ENCODE peak calls at places on chromosomes 2 and 18, in ten cellular contexts. One of them, this sample, is unnamed.
A peak's percentile ranks its signal among the peaks of the same experiment; 100 is the strongest.

GRCh38 chr2:202377308-202377736 is 1.2 kb downstream of the BMPR2 start:
- DNase-seq in Daoy: peak; percentile 18
- DNase-seq in PC-9: peak; percentile 16
- DNase-seq in HTR-8/SVneo: no peak
- DNase-seq in NCI-H2081: no peak
- DNase-seq in stimulated activated CD4-positive, alpha-beta T cell treated with anti-CD3 and anti-CD28 coated beads, Interleukin-4, amount 100 ng/mL, for 24 hours: no peak
- DNase-seq in activated T-helper 1 cell treated with Interleukin-2 at 50 U/mL for 16 hours: no peak
- DNase-seq in kidney: peak; percentile 85
- DNase-seq in C1 segment of cervical spinal cord: peak; percentile 56
- DNase-seq in AG10803: no peak
- DNase-seq in this sample: no peak

GRCh38 chr2:112996635-112997034 is 8.6 kb upstream of the IL36A start:
- DNase-seq in Daoy: no peak
- DNase-seq in NCI-H2081: no peak
- DNase-seq in activated T-helper 1 cell treated with Interleukin-2 at 50 U/mL for 16 hours: peak; percentile 52
- DNase-seq in C1 segment of cervical spinal cord: no peak
- DNase-seq in kidney: no peak
- DNase-seq in PC-9: no peak
- DNase-seq in stimulated activated CD4-positive, alpha-beta T cell treated with anti-CD3 and anti-CD28 coated beads, Interleukin-4, amount 100 ng/mL, for 24 hours: peak; percentile 51
- DNase-seq in AG10803: no peak
- DNase-seq in HTR-8/SVneo: no peak
- DNase-seq in this sample: peak; percentile 52

GRCh38 chr2:25251032-25251460 is 82.7 kb upstream of the POMC start:
- DNase-seq in C1 segment of cervical spinal cord: no peak
- DNase-seq in NCI-H2081: no peak
- DNase-seq in Daoy: no peak
- DNase-seq in HTR-8/SVneo: no peak
- DNase-seq in activated T-helper 1 cell treated with Interleukin-2 at 50 U/mL for 16 hours: no peak
- DNase-seq in AG10803: no peak
- DNase-seq in stimulated activated CD4-positive, alpha-beta T cell treated with anti-CD3 and anti-CD28 coated beads, Interleukin-4, amount 100 ng/mL, for 24 hours: peak; percentile 19
- DNase-seq in kidney: no peak
- DNase-seq in PC-9: no peak
- DNase-seq in this sample: no peak

GRCh38 chr2:186728631-186729030 is 34.8 kb downstream of the FAM171B start:
- DNase-seq in PC-9: no peak
- DNase-seq in activated T-helper 1 cell treated with Interleukin-2 at 50 U/mL for 16 hours: no peak
- DNase-seq in AG10803: no peak
- DNase-seq in NCI-H2081: no peak
- DNase-seq in Daoy: no peak
- DNase-seq in stimulated activated CD4-positive, alpha-beta T cell treated with anti-CD3 and anti-CD28 coated beads, Interleukin-4, amount 100 ng/mL, for 24 hours: no peak
- DNase-seq in C1 segment of cervical spinal cord: no peak
- DNase-seq in kidney: no peak
- DNase-seq in HTR-8/SVneo: no peak
- DNase-seq in this sample: no peak

GRCh38 chr2:120959426-120959825 is 223.8 kb downstream of the GLI2 start:
- DNase-seq in stimulated activated CD4-positive, alpha-beta T cell treated with anti-CD3 and anti-CD28 coated beads, Interleukin-4, amount 100 ng/mL, for 24 hours: no peak
- DNase-seq in Daoy: no peak
- DNase-seq in AG10803: no peak
- DNase-seq in HTR-8/SVneo: no peak
- DNase-seq in activated T-helper 1 cell treated with Interleukin-2 at 50 U/mL for 16 hours: no peak
- DNase-seq in C1 segment of cervical spinal cord: no peak
- DNase-seq in NCI-H2081: no peak
- DNase-seq in PC-9: no peak
- DNase-seq in kidney: peak; percentile 90
- DNase-seq in this sample: no peak

GRCh38 chr18:62085766-62086165 is 101.1 kb downstream of the PIGN start:
- DNase-seq in stimulated activated CD4-positive, alpha-beta T cell treated with anti-CD3 and anti-CD28 coated beads, Interleukin-4, amount 100 ng/mL, for 24 hours: no peak
- DNase-seq in Daoy: no peak
- DNase-seq in kidney: no peak
- DNase-seq in NCI-H2081: no peak
- DNase-seq in HTR-8/SVneo: no peak
- DNase-seq in C1 segment of cervical spinal cord: no peak
- DNase-seq in activated T-helper 1 cell treated with Interleukin-2 at 50 U/mL for 16 hours: no peak
- DNase-seq in PC-9: no peak
- DNase-seq in AG10803: no peak
- DNase-seq in this sample: no peak

GRCh38 chr2:176066645-176067586 is 16.8 kb downstream of the EVX2 start:
- DNase-seq in NCI-H2081: no peak
- DNase-seq in PC-9: no peak
- DNase-seq in kidney: no peak
- DNase-seq in HTR-8/SVneo: no peak
- DNase-seq in C1 segment of cervical spinal cord: no peak
- DNase-seq in activated T-helper 1 cell treated with Interleukin-2 at 50 U/mL for 16 hours: no peak
- DNase-seq in Daoy: no peak
- DNase-seq in stimulated activated CD4-positive, alpha-beta T cell treated with anti-CD3 and anti-CD28 coated beads, Interleukin-4, amount 100 ng/mL, for 24 hours: no peak
- DNase-seq in AG10803: no peak
- DNase-seq in this sample: no peak

GRCh38 chr2:107747964-107748583 is 78.6 kb upstream of the RGPD4 start:
- DNase-seq in C1 segment of cervical spinal cord: no peak
- DNase-seq in NCI-H2081: no peak
- DNase-seq in PC-9: no peak
- DNase-seq in Daoy: peak; percentile 23
- DNase-seq in HTR-8/SVneo: no peak
- DNase-seq in stimulated activated CD4-positive, alpha-beta T cell treated with anti-CD3 and anti-CD28 coated beads, Interleukin-4, amount 100 ng/mL, for 24 hours: no peak
- DNase-seq in activated T-helper 1 cell treated with Interleukin-2 at 50 U/mL for 16 hours: no peak
- DNase-seq in kidney: no peak
- DNase-seq in AG10803: no peak
- DNase-seq in this sample: no peak

GRCh38 chr2:166031054-166031453 is 77.5 kb upstream of the TTC21B start:
- DNase-seq in HTR-8/SVneo: no peak
- DNase-seq in stimulated activated CD4-positive, alpha-beta T cell treated with anti-CD3 and anti-CD28 coated beads, Interleukin-4, amount 100 ng/mL, for 24 hours: no peak
- DNase-seq in kidney: no peak
- DNase-seq in PC-9: no peak
- DNase-seq in AG10803: no peak
- DNase-seq in NCI-H2081: no peak
- DNase-seq in C1 segment of cervical spinal cord: no peak
- DNase-seq in activated T-helper 1 cell treated with Interleukin-2 at 50 U/mL for 16 hours: no peak
- DNase-seq in Daoy: peak; percentile 67
- DNase-seq in this sample: no peak

GRCh38 chr2:205070889-205071288 is 525.6 kb downstream of the PARD3B start:
- DNase-seq in PC-9: no peak
- DNase-seq in activated T-helper 1 cell treated with Interleukin-2 at 50 U/mL for 16 hours: no peak
- DNase-seq in AG10803: no peak
- DNase-seq in Daoy: no peak
- DNase-seq in C1 segment of cervical spinal cord: no peak
- DNase-seq in NCI-H2081: no peak
- DNase-seq in HTR-8/SVneo: no peak
- DNase-seq in stimulated activated CD4-positive, alpha-beta T cell treated with anti-CD3 and anti-CD28 coated beads, Interleukin-4, amount 100 ng/mL, for 24 hours: no peak
- DNase-seq in kidney: no peak
- DNase-seq in this sample: no peak

GRCh38 chr18:58603365-58604067 is 25.4 kb downstream of the ALPK2 start:
- DNase-seq in PC-9: no peak
- DNase-seq in kidney: no peak
- DNase-seq in HTR-8/SVneo: no peak
- DNase-seq in C1 segment of cervical spinal cord: no peak
- DNase-seq in activated T-helper 1 cell treated with Interleukin-2 at 50 U/mL for 16 hours: no peak
- DNase-seq in stimulated activated CD4-positive, alpha-beta T cell treated with anti-CD3 and anti-CD28 coated beads, Interleukin-4, amount 100 ng/mL, for 24 hours: no peak
- DNase-seq in AG10803: no peak
- DNase-seq in Daoy: peak; percentile 51
- DNase-seq in NCI-H2081: no peak
- DNase-seq in this sample: no peak

GRCh38 chr18:4352746-4353522 is 102.2 kb downstream of the DLGAP1 start:
- DNase-seq in C1 segment of cervical spinal cord: no peak
- DNase-seq in activated T-helper 1 cell treated with Interleukin-2 at 50 U/mL for 16 hours: no peak
- DNase-seq in Daoy: peak; percentile 6
- DNase-seq in NCI-H2081: no peak
- DNase-seq in AG10803: no peak
- DNase-seq in kidney: no peak
- DNase-seq in PC-9: no peak
- DNase-seq in HTR-8/SVneo: no peak
- DNase-seq in stimulated activated CD4-positive, alpha-beta T cell treated with anti-CD3 and anti-CD28 coated beads, Interleukin-4, amount 100 ng/mL, for 24 hours: no peak
- DNase-seq in this sample: no peak

GRCh38 chr2:108351889-108352288 is 25.9 kb upstream of the SULT1C4 start:
- DNase-seq in activated T-helper 1 cell treated with Interleukin-2 at 50 U/mL for 16 hours: no peak
- DNase-seq in kidney: no peak
- DNase-seq in PC-9: no peak
- DNase-seq in NCI-H2081: no peak
- DNase-seq in stimulated activated CD4-positive, alpha-beta T cell treated with anti-CD3 and anti-CD28 coated beads, Interleukin-4, amount 100 ng/mL, for 24 hours: no peak
- DNase-seq in C1 segment of cervical spinal cord: no peak
- DNase-seq in AG10803: peak; percentile 75
- DNase-seq in Daoy: no peak
- DNase-seq in HTR-8/SVneo: no peak
- DNase-seq in this sample: no peak

GRCh38 chr18:23340661-23341060 is 112.4 kb upstream of the RIOK3 start:
- DNase-seq in Daoy: no peak
- DNase-seq in PC-9: no peak
- DNase-seq in C1 segment of cervical spinal cord: no peak
- DNase-seq in HTR-8/SVneo: no peak
- DNase-seq in NCI-H2081: no peak
- DNase-seq in activated T-helper 1 cell treated with Interleukin-2 at 50 U/mL for 16 hours: no peak
- DNase-seq in stimulated activated CD4-positive, alpha-beta T cell treated with anti-CD3 and anti-CD28 coated beads, Interleukin-4, amount 100 ng/mL, for 24 hours: no peak
- DNase-seq in kidney: no peak
- DNase-seq in AG10803: peak; percentile 49
- DNase-seq in this sample: no peak

GRCh38 chr2:75130171-75130570 is 69.1 kb downstream of the TACR1 start:
- DNase-seq in activated T-helper 1 cell treated with Interleukin-2 at 50 U/mL for 16 hours: no peak
- DNase-seq in AG10803: no peak
- DNase-seq in Daoy: peak; percentile 25
- DNase-seq in PC-9: no peak
- DNase-seq in C1 segment of cervical spinal cord: no peak
- DNase-seq in HTR-8/SVneo: no peak
- DNase-seq in NCI-H2081: no peak
- DNase-seq in stimulated activated CD4-positive, alpha-beta T cell treated with anti-CD3 and anti-CD28 coated beads, Interleukin-4, amount 100 ng/mL, for 24 hours: no peak
- DNase-seq in kidney: no peak
- DNase-seq in this sample: no peak

GRCh38 chr2:37781028-37781427 is 109.6 kb upstream of the CDC42EP3 start:
- DNase-seq in activated T-helper 1 cell treated with Interleukin-2 at 50 U/mL for 16 hours: no peak
- DNase-seq in HTR-8/SVneo: peak; percentile 54
- DNase-seq in PC-9: no peak
- DNase-seq in AG10803: peak; percentile 77
- DNase-seq in stimulated activated CD4-positive, alpha-beta T cell treated with anti-CD3 and anti-CD28 coated beads, Interleukin-4, amount 100 ng/mL, for 24 hours: no peak
- DNase-seq in kidney: no peak
- DNase-seq in Daoy: peak; percentile 80
- DNase-seq in NCI-H2081: no peak
- DNase-seq in C1 segment of cervical spinal cord: no peak
- DNase-seq in this sample: no peak

GRCh38 chr2:56681659-56682396 is 498.0 kb downstream of the CCDC85A start:
- DNase-seq in AG10803: peak; percentile 53
- DNase-seq in kidney: no peak
- DNase-seq in PC-9: no peak
- DNase-seq in HTR-8/SVneo: no peak
- DNase-seq in stimulated activated CD4-positive, alpha-beta T cell treated with anti-CD3 and anti-CD28 coated beads, Interleukin-4, amount 100 ng/mL, for 24 hours: no peak
- DNase-seq in NCI-H2081: no peak
- DNase-seq in C1 segment of cervical spinal cord: no peak
- DNase-seq in Daoy: no peak
- DNase-seq in activated T-helper 1 cell treated with Interleukin-2 at 50 U/mL for 16 hours: no peak
- DNase-seq in this sample: no peak

GRCh38 chr2:164913640-164914346 is 41.5 kb downstream of the SLC38A11 start:
- DNase-seq in stimulated activated CD4-positive, alpha-beta T cell treated with anti-CD3 and anti-CD28 coated beads, Interleukin-4, amount 100 ng/mL, for 24 hours: no peak
- DNase-seq in NCI-H2081: no peak
- DNase-seq in C1 segment of cervical spinal cord: no peak
- DNase-seq in HTR-8/SVneo: no peak
- DNase-seq in PC-9: peak; percentile 16
- DNase-seq in activated T-helper 1 cell treated with Interleukin-2 at 50 U/mL for 16 hours: no peak
- DNase-seq in Daoy: no peak
- DNase-seq in kidney: no peak
- DNase-seq in AG10803: peak; percentile 28
- DNase-seq in this sample: no peak

GRCh38 chr2:191857406-191857805 is 10.5 kb upstream of the CAVIN2 start:
- DNase-seq in kidney: no peak
- DNase-seq in stimulated activated CD4-positive, alpha-beta T cell treated with anti-CD3 and anti-CD28 coated beads, Interleukin-4, amount 100 ng/mL, for 24 hours: no peak
- DNase-seq in Daoy: peak; percentile 28
- DNase-seq in AG10803: peak; percentile 47
- DNase-seq in activated T-helper 1 cell treated with Interleukin-2 at 50 U/mL for 16 hours: no peak
- DNase-seq in HTR-8/SVneo: no peak
- DNase-seq in C1 segment of cervical spinal cord: no peak
- DNase-seq in PC-9: no peak
- DNase-seq in NCI-H2081: no peak
- DNase-seq in this sample: no peak

GRCh38 chr2:120446236-120447121 is 100.5 kb downstream of the INHBB start:
- DNase-seq in Daoy: no peak
- DNase-seq in NCI-H2081: no peak
- DNase-seq in PC-9: no peak
- DNase-seq in stimulated activated CD4-positive, alpha-beta T cell treated with anti-CD3 and anti-CD28 coated beads, Interleukin-4, amount 100 ng/mL, for 24 hours: no peak
- DNase-seq in C1 segment of cervical spinal cord: no peak
- DNase-seq in activated T-helper 1 cell treated with Interleukin-2 at 50 U/mL for 16 hours: no peak
- DNase-seq in kidney: no peak
- DNase-seq in AG10803: no peak
- DNase-seq in HTR-8/SVneo: no peak
- DNase-seq in this sample: no peak

GRCh38 chr18:68024716-68025115 is 508.2 kb upstream of the DSEL start:
- DNase-seq in HTR-8/SVneo: no peak
- DNase-seq in stimulated activated CD4-positive, alpha-beta T cell treated with anti-CD3 and anti-CD28 coated beads, Interleukin-4, amount 100 ng/mL, for 24 hours: no peak
- DNase-seq in AG10803: peak; percentile 46
- DNase-seq in Daoy: no peak
- DNase-seq in NCI-H2081: no peak
- DNase-seq in PC-9: no peak
- DNase-seq in C1 segment of cervical spinal cord: no peak
- DNase-seq in kidney: no peak
- DNase-seq in activated T-helper 1 cell treated with Interleukin-2 at 50 U/mL for 16 hours: no peak
- DNase-seq in this sample: no peak

GRCh38 chr2:48257456-48257855 is 272.5 kb upstream of the STON1 start:
- DNase-seq in AG10803: no peak
- DNase-seq in NCI-H2081: no peak
- DNase-seq in stimulated activated CD4-positive, alpha-beta T cell treated with anti-CD3 and anti-CD28 coated beads, Interleukin-4, amount 100 ng/mL, for 24 hours: no peak
- DNase-seq in HTR-8/SVneo: no peak
- DNase-seq in activated T-helper 1 cell treated with Interleukin-2 at 50 U/mL for 16 hours: no peak
- DNase-seq in PC-9: no peak
- DNase-seq in C1 segment of cervical spinal cord: no peak
- DNase-seq in kidney: no peak
- DNase-seq in Daoy: no peak
- DNase-seq in this sample: no peak

GRCh38 chr18:55859116-55859515 is 271.1 kb upstream of the TCF4 start:
- DNase-seq in C1 segment of cervical spinal cord: peak; percentile 47
- DNase-seq in stimulated activated CD4-positive, alpha-beta T cell treated with anti-CD3 and anti-CD28 coated beads, Interleukin-4, amount 100 ng/mL, for 24 hours: no peak
- DNase-seq in Daoy: no peak
- DNase-seq in HTR-8/SVneo: no peak
- DNase-seq in kidney: no peak
- DNase-seq in PC-9: no peak
- DNase-seq in AG10803: no peak
- DNase-seq in NCI-H2081: no peak
- DNase-seq in activated T-helper 1 cell treated with Interleukin-2 at 50 U/mL for 16 hours: no peak
- DNase-seq in this sample: no peak

GRCh38 chr2:96900237-96900636 is 30.4 kb upstream of the SEMA4C start:
- DNase-seq in AG10803: no peak
- DNase-seq in NCI-H2081: no peak
- DNase-seq in stimulated activated CD4-positive, alpha-beta T cell treated with anti-CD3 and anti-CD28 coated beads, Interleukin-4, amount 100 ng/mL, for 24 hours: no peak
- DNase-seq in kidney: no peak
- DNase-seq in Daoy: no peak
- DNase-seq in HTR-8/SVneo: no peak
- DNase-seq in activated T-helper 1 cell treated with Interleukin-2 at 50 U/mL for 16 hours: no peak
- DNase-seq in C1 segment of cervical spinal cord: no peak
- DNase-seq in PC-9: no peak
- DNase-seq in this sample: no peak

GRCh38 chr2:101185085-101185484 is 33.9 kb upstream of the TBC1D8 start:
- DNase-seq in NCI-H2081: no peak
- DNase-seq in PC-9: no peak
- DNase-seq in stimulated activated CD4-positive, alpha-beta T cell treated with anti-CD3 and anti-CD28 coated beads, Interleukin-4, amount 100 ng/mL, for 24 hours: no peak
- DNase-seq in AG10803: no peak
- DNase-seq in HTR-8/SVneo: no peak
- DNase-seq in activated T-helper 1 cell treated with Interleukin-2 at 50 U/mL for 16 hours: no peak
- DNase-seq in kidney: no peak
- DNase-seq in C1 segment of cervical spinal cord: no peak
- DNase-seq in Daoy: no peak
- DNase-seq in this sample: no peak

GRCh38 chr2:230849633-230850357 is 14.9 kb upstream of the ITM2C start:
- DNase-seq in stimulated activated CD4-positive, alpha-beta T cell treated with anti-CD3 and anti-CD28 coated beads, Interleukin-4, amount 100 ng/mL, for 24 hours: peak; percentile 76
- DNase-seq in activated T-helper 1 cell treated with Interleukin-2 at 50 U/mL for 16 hours: peak; percentile 50
- DNase-seq in HTR-8/SVneo: peak; percentile 50
- DNase-seq in C1 segment of cervical spinal cord: no peak
- DNase-seq in kidney: no peak
- DNase-seq in NCI-H2081: no peak
- DNase-seq in AG10803: no peak
- DNase-seq in Daoy: peak; percentile 32
- DNase-seq in PC-9: peak; percentile 53
- DNase-seq in this sample: peak; percentile 72

GRCh38 chr2:203817147-203817546 is 50.4 kb upstream of the CTLA4 start:
- DNase-seq in NCI-H2081: no peak
- DNase-seq in stimulated activated CD4-positive, alpha-beta T cell treated with anti-CD3 and anti-CD28 coated beads, Interleukin-4, amount 100 ng/mL, for 24 hours: no peak
- DNase-seq in PC-9: no peak
- DNase-seq in C1 segment of cervical spinal cord: no peak
- DNase-seq in HTR-8/SVneo: no peak
- DNase-seq in activated T-helper 1 cell treated with Interleukin-2 at 50 U/mL for 16 hours: no peak
- DNase-seq in kidney: no peak
- DNase-seq in AG10803: no peak
- DNase-seq in Daoy: no peak
- DNase-seq in this sample: no peak

GRCh38 chr2:222239945-222240675 is 58.7 kb downstream of the PAX3 start:
- DNase-seq in PC-9: no peak
- DNase-seq in AG10803: no peak
- DNase-seq in kidney: no peak
- DNase-seq in C1 segment of cervical spinal cord: no peak
- DNase-seq in Daoy: no peak
- DNase-seq in activated T-helper 1 cell treated with Interleukin-2 at 50 U/mL for 16 hours: no peak
- DNase-seq in HTR-8/SVneo: no peak
- DNase-seq in NCI-H2081: no peak
- DNase-seq in stimulated activated CD4-positive, alpha-beta T cell treated with anti-CD3 and anti-CD28 coated beads, Interleukin-4, amount 100 ng/mL, for 24 hours: no peak
- DNase-seq in this sample: no peak

This sample was measured in effector memory CD8-positive, alpha-beta T cell.